ENCODE peak calls at places on chromosome X, in five cellular contexts. X is AG09309; U is hepatic stellate cell; B is Jurkat, Clone E6-1; C is fibroblast of the conjunctiva. S is an unnamed sample.

GRCh38 chrX:130793966-130794365 is 109.0 kb downstream of the ENOX2 start:
- DNase-seq in U (no peak), X (no peak), C (no peak), B (no peak), S (no peak)

GRCh38 chrX:53813663-53814440 is 127.3 kb upstream of the HUWE1 start:
- DNase-seq in U (no peak), X (no peak), B (no peak), C (no peak), S (no peak)

GRCh38 chrX:63471004-63471403 is 119.9 kb upstream of the SPIN4 start:
- DNase-seq in X (no peak), U (no peak), C (no peak), B (no peak), S (no peak)

GRCh38 chrX:142898164-142898563 is 127.6 kb upstream of the SPANXN4 start:
- DNase-seq in C (no peak), B (no peak), X (no peak), U (no peak), S (no peak)

GRCh38 chrX:10483191-10483808 is 137.1 kb downstream of the MID1 start:
- DNase-seq in C (no peak), X (no peak), B (no peak), U (no peak), S (no peak)

GRCh38 chrX:138127314-138127713 is 561.4 kb downstream of the ZIC3 start:
- DNase-seq in U (no peak), B (no peak), C (no peak), X (no peak), S (no peak)

GRCh38 chrX:10648608-10649007 is 28.2 kb upstream of the MID1 start:
- DNase-seq in U (no peak), C (no peak), X (peak; percentile 57), B (no peak), S (no peak)

GRCh38 chrX:68843992-68844391 is 15.2 kb downstream of the EFNB1 start:
- DNase-seq in X (no peak), C (no peak), B (no peak), U (no peak), S (no peak)

GRCh38 chrX:69277961-69278795 is 112.9 kb upstream of the PJA1 start:
- DNase-seq in U (no peak), C (no peak), B (no peak), X (no peak), S (no peak)

GRCh38 chrX:131985526-131986049 is 37.5 kb upstream of the STK26 start:
- DNase-seq in X (no peak), B (peak; percentile 35), C (no peak), U (no peak), S (no peak)

GRCh38 chrX:7330551-7330950 is 182.6 kb upstream of the PUDP start:
- DNase-seq in X (no peak), U (no peak), C (peak; percentile 47), B (no peak), S (no peak)

GRCh38 chrX:152601848-152602616 is 35.7 kb upstream of the GABRQ start:
- DNase-seq in C (no peak), B (peak; percentile 16), X (no peak), U (no peak), S (no peak)

GRCh38 chrX:77442728-77443127 is 4.5 kb upstream of the FGF16 start:
- DNase-seq in B (no peak), C (peak; percentile 5), X (peak; percentile 37), U (peak; percentile 38), S (no peak)

GRCh38 chrX:149830192-149830873 is 48.6 kb downstream of the MAGEA9 start:
- DNase-seq in C (no peak), B (no peak), X (peak; percentile 0), U (no peak), S (no peak)

GRCh38 chrX:45445745-45446412 is 245.2 kb upstream of the DIPK2B start:
- DNase-seq in B (no peak), C (peak; percentile 22), X (peak; percentile 76), U (peak; percentile 29), S (no peak)

GRCh38 chrX:110123331-110123782 is 120.4 kb downstream of the TMEM164 start:
- DNase-seq in B (no peak), U (no peak), C (peak; percentile 39), X (no peak), S (no peak)

GRCh38 chrX:134933248-134933647 is 57.5 kb upstream of the SMIM10 start:
- DNase-seq in U (no peak), C (no peak), B (no peak), X (no peak), S (no peak)

GRCh38 chrX:106672527-106672926 is 54.0 kb upstream of the RNF128 start:
- DNase-seq in X (no peak), C (no peak), B (no peak), U (no peak), S (no peak)

GRCh38 chrX:120310861-120311631 is at the start of gene TMEM255A:
- DNase-seq in U (no peak), X (no peak), B (no peak), C (no peak), S (no peak)

GRCh38 chrX:113950081-113950678 is 633.7 kb upstream of the HTR2C start:
- DNase-seq in B (no peak), C (no peak), U (no peak), X (no peak), S (no peak)

GRCh38 chrX:74557378-74557777 is 57.0 kb downstream of the RLIM start:
- DNase-seq in U (no peak), C (no peak), B (no peak), X (no peak), S (no peak)

GRCh38 chrX:118571829-118572228 is 76.2 kb downstream of the DOCK11 start:
- DNase-seq in X (no peak), C (peak; percentile 53), B (no peak), U (no peak), S (no peak)

GRCh38 chrX:50470103-50471031 is at the start of gene DGKK:
- DNase-seq in B (no peak), U (no peak), C (no peak), X (no peak), S (no peak)

GRCh38 chrX:134520860-134521390 is 61.0 kb downstream of the HPRT1 start:
- DNase-seq in U (peak; percentile 47), C (peak; percentile 61), X (peak; percentile 40), B (peak; percentile 9), S (no peak)

GRCh38 chrX:47523713-47524166 is 37.3 kb upstream of the ARAF start:
- DNase-seq in U (no peak), X (no peak), B (no peak), C (no peak), S (no peak)

GRCh38 chrX:46298821-46299220 is 246.4 kb downstream of the ZNF674 start:
- DNase-seq in X (peak; percentile 49), B (no peak), C (no peak), U (peak; percentile 43), S (no peak)

GRCh38 chrX:41326431-41326830 is 7.5 kb upstream of the DDX3X start:
- DNase-seq in C (no peak), U (no peak), B (no peak), X (no peak), S (no peak)

GRCh38 chrX:57772637-57773036 is 92.6 kb upstream of the NLRP2B start:
- DNase-seq in B (no peak), C (no peak), X (no peak), U (no peak), S (no peak)

S was measured in gastrocnemius medialis.